ENCODE peak calls at places on chromosomes 12 and 14, in four cellular contexts. U is foreskin keratinocyte, J is AG04450, W is GM04504. M is an unnamed sample.

GRCh38 chr12:2295941-2296461 is 243.2 kb downstream of the CACNA1C start:
- DNase-seq in W (no peak), U (no peak), J (peak; percentile 59), M (peak; percentile 56)

GRCh38 chr12:75315518-75315917 is 14.6 kb downstream of the CAPS2 start:
- DNase-seq in J (no peak), U (no peak), W (peak; percentile 24), M (no peak)

GRCh38 chr12:49537709-49538601 is 875 bp upstream of the KCNH3 start:
- DNase-seq in J (no peak), W (no peak), U (no peak), M (no peak)

GRCh38 chr14:56494167-56494566 is 85.4 kb upstream of the TMEM260 start:
- DNase-seq in U (no peak), J (no peak), W (no peak), M (no peak)

GRCh38 chr12:7206691-7207090 is 17.2 kb downstream of the PEX5 start:
- DNase-seq in J (no peak), W (no peak), U (no peak), M (no peak)

GRCh38 chr14:83520837-83521236 is 1987.2 kb upstream of the SEL1L start:
- DNase-seq in W (peak; percentile 53), U (no peak), J (peak; percentile 32), M (no peak)

GRCh38 chr14:58717821-58718220 is 80.1 kb downstream of the DACT1 start:
- DNase-seq in J (no peak), W (no peak), U (no peak), M (no peak)

GRCh38 chr12:13450231-13451080 is 253.9 kb downstream of the EMP1 start:
- DNase-seq in W (no peak), J (no peak), U (no peak), M (no peak)

GRCh38 chr14:71686677-71687076 is 245.6 kb upstream of the RGS6 start:
- DNase-seq in W (peak; percentile 80), U (no peak), J (no peak), M (no peak)

GRCh38 chr14:21093769-21094681 is 4.4 kb downstream of the ZNF219 start:
- DNase-seq in U (no peak), J (no peak), W (no peak), M (no peak)

GRCh38 chr12:25424186-25424854 is 128.8 kb downstream of the LMNTD1 start:
- DNase-seq in J (no peak), W (peak; percentile 31), U (no peak), M (no peak)

GRCh38 chr12:92928431-92928961 is 599 bp downstream of the EEA1 start:
- DNase-seq in J (no peak), U (peak; percentile 47), W (no peak), M (peak; percentile 39)

GRCh38 chr12:16323010-16323409 is 24.4 kb upstream of the MGST1 start:
- DNase-seq in W (no peak), U (no peak), J (no peak), M (no peak)

GRCh38 chr12:96310067-96310466 is 90.2 kb downstream of the CDK17 start:
- DNase-seq in J (no peak), U (no peak), W (no peak), M (no peak)

GRCh38 chr12:104733717-104734175 is 224.3 kb downstream of the SLC41A2 start:
- DNase-seq in J (no peak), U (no peak), W (no peak), M (no peak)

GRCh38 chr12:27347779-27348178 is 15.1 kb downstream of the BMAL2 start:
- DNase-seq in U (peak; percentile 84), J (no peak), W (no peak), M (peak; percentile 86)

GRCh38 chr14:88327497-88327896 is 4.4 kb upstream of the KCNK10 start:
- DNase-seq in W (no peak), U (no peak), J (no peak), M (no peak)

GRCh38 chr14:67943947-67944346 is 124.4 kb downstream of the RAD51B start:
- DNase-seq in U (peak; percentile 71), W (peak; percentile 51), J (peak; percentile 65), M (peak; percentile 61)

GRCh38 chr14:90523961-90524875 is 127.4 kb downstream of the CALM1 start:
- DNase-seq in W (no peak), U (no peak), J (no peak), M (no peak)

GRCh38 chr12:91774471-91774921 is 371.1 kb downstream of the BTG1 start:
- DNase-seq in J (peak; percentile 37), W (no peak), U (peak; percentile 54), M (peak; percentile 49)

GRCh38 chr14:50846171-50846880 is 15.4 kb upstream of the NIN start:
- DNase-seq in U (peak; percentile 69), W (no peak), J (peak; percentile 65), M (peak; percentile 38)

GRCh38 chr12:91346827-91347226 is 164.2 kb upstream of the DCN start:
- DNase-seq in W (no peak), U (no peak), J (no peak), M (no peak)

GRCh38 chr12:26088999-26089398 is 35.8 kb downstream of the BHLHE41 start:
- DNase-seq in W (no peak), U (peak; percentile 52), J (no peak), M (peak; percentile 28)

GRCh38 chr12:118044577-118044976 is 16.4 kb downstream of the WSB2 start:
- DNase-seq in W (no peak), U (no peak), J (no peak), M (no peak)

GRCh38 chr12:3214508-3215365 is 137.6 kb downstream of the TSPAN9 start:
- DNase-seq in W (no peak), U (no peak), J (no peak), M (no peak)

GRCh38 chr12:38961044-38961443 is 55.7 kb upstream of the CPNE8 start:
- DNase-seq in W (no peak), U (no peak), J (no peak), M (no peak)

GRCh38 chr12:62436164-62436503 is 30.5 kb upstream of the MON2 start:
- DNase-seq in J (no peak), W (no peak), U (no peak), M (no peak)